ENCODE peak calls at places on chromosome 12, in four cellular contexts. L is A172, M is germinal center, R is K562. V is an unnamed sample.

GRCh38 chr12:105420659-105421240 is 90.3 kb downstream of the C12orf75 start:
- DNase-seq in M (peak), L (peak), R (peak), V (no peak)

GRCh38 chr12:71219224-71219623 is 61.4 kb upstream of the TSPAN8 start:
- DNase-seq in R (no peak), L (no peak), M (no peak), V (no peak)

GRCh38 chr12:18683603-18684002 is 54.2 kb downstream of the PLCZ1 start:
- DNase-seq in M (no peak), R (peak), L (peak), V (no peak)

GRCh38 chr12:54002915-54003339 is 3.0 kb downstream of the HOXC9 start:
- DNase-seq in L (no peak), R (no peak), M (no peak), V (no peak)

GRCh38 chr12:48061943-48062719 is 43.7 kb downstream of the SENP1 start:
- DNase-seq in R (no peak), L (no peak), M (no peak), V (no peak)

GRCh38 chr12:94673951-94674570 is 23.7 kb upstream of the TMCC3 start:
- DNase-seq in L (no peak), R (no peak), M (no peak), V (no peak)

GRCh38 chr12:120474092-120474960 is 4.8 kb upstream of the SRSF9 start:
- DNase-seq in R (peak), M (no peak), L (peak), V (no peak)

GRCh38 chr12:65742481-65742971 is 81.8 kb upstream of the HMGA2 start:
- DNase-seq in M (no peak), R (no peak), L (no peak), V (no peak)

GRCh38 chr12:44157359-44157758 is 321.5 kb downstream of the TMEM117 start:
- DNase-seq in R (no peak), M (peak), L (no peak), V (no peak)

GRCh38 chr12:22101749-22102243 is 55.8 kb downstream of the CMAS start:
- DNase-seq in L (peak), M (no peak), R (no peak), V (no peak)

GRCh38 chr12:26692417-26692816 is 140.6 kb downstream of the ITPR2 start:
- DNase-seq in R (no peak), L (no peak), M (no peak), V (no peak)

V was measured in vagina.